ENCODE peak calls at places on chromosomes 16 and 17, in seven cellular contexts. D is PC-3, K is BE2C, J is ovary, B is GM23338, U is upper lobe of right lung, P is IMR-90. L is an unnamed sample.
A peak's percentile ranks its signal among the peaks of the same experiment; 100 is the strongest.

GRCh38 chr17:14311979-14312378 is 11.1 kb downstream of the HS3ST3B1 start:
- DNase-seq in D (no peak), K (no peak), J (no peak), B (no peak), U (no peak), P (no peak), L (no peak)

GRCh38 chr16:74107795-74108610 is 188.6 kb upstream of the PSMD7 start:
- DNase-seq in D (peak; percentile 56), K (peak; percentile 63), J (no peak), B (peak; percentile 87), U (no peak), P (peak; percentile 2), L (peak; percentile 76)

GRCh38 chr17:72259977-72260376 is 139.2 kb downstream of the SOX9 start:
- DNase-seq in D (no peak), K (no peak), J (no peak), B (no peak), U (no peak), P (no peak), L (no peak)

GRCh38 chr17:7252176-7253043 is at the start of gene ELP5:
- DNase-seq in D (peak; percentile 86), K (peak; percentile 90), J (peak; percentile 96), B (peak; percentile 97), U (peak; percentile 97), P (peak; percentile 94), L (peak; percentile 84)

GRCh38 chr17:55433629-55434422 is 12.2 kb upstream of the MMD start:
- DNase-seq in D (peak; percentile 99), K (no peak), J (no peak), B (no peak), U (no peak), P (peak; percentile 96), L (peak; percentile 96)

GRCh38 chr17:27319536-27320221 is 25.8 kb downstream of the WSB1 start:
- DNase-seq in D (no peak), K (peak; percentile 18), J (peak; percentile 55), B (no peak), U (peak; percentile 81), P (peak; percentile 48), L (no peak)

GRCh38 chr17:41654134-41654907 is 29.9 kb upstream of the KRT17 start:
- DNase-seq in D (peak; percentile 90), K (no peak), J (no peak), B (peak; percentile 45), U (peak; percentile 92), P (no peak), L (peak; percentile 99)

GRCh38 chr17:38357488-38358123 is 6.0 kb downstream of the SOCS7 start:
- DNase-seq in D (no peak), K (no peak), J (no peak), B (no peak), U (no peak), P (no peak), L (no peak)

GRCh38 chr17:7356072-7356549 is 1.2 kb downstream of the TMEM95 start:
- DNase-seq in D (peak; percentile 83), K (peak; percentile 77), J (peak; percentile 76), B (peak; percentile 97), U (peak; percentile 94), P (peak; percentile 53), L (peak; percentile 82)

GRCh38 chr16:1106659-1107058 is 10.6 kb upstream of the C1QTNF8 start:
- DNase-seq in D (no peak), K (no peak), J (no peak), B (no peak), U (no peak), P (no peak), L (no peak)

GRCh38 chr16:80113876-80114574 is 426.8 kb upstream of the DYNLRB2 start:
- DNase-seq in D (no peak), K (no peak), J (peak; percentile 16), B (no peak), U (no peak), P (no peak), L (no peak)

GRCh38 chr17:79986441-79987186 is 49.1 kb downstream of the TBC1D16 start:
- DNase-seq in D (no peak), K (no peak), J (peak; percentile 90), B (no peak), U (no peak), P (peak; percentile 67), L (no peak)

GRCh38 chr17:68957944-68958343 is 2.8 kb upstream of the ABCA8 start:
- DNase-seq in D (no peak), K (no peak), J (no peak), B (no peak), U (no peak), P (no peak), L (no peak)

GRCh38 chr17:51164911-51165679 is 1.1 kb upstream of the NME2 start:
- DNase-seq in D (no peak), K (peak; percentile 69), J (no peak), B (peak; percentile 43), U (no peak), P (no peak), L (no peak)

GRCh38 chr17:81251943-81252301 is 12.8 kb downstream of the NDUFAF8 start:
- DNase-seq in D (no peak), K (peak; percentile 84), J (no peak), B (no peak), U (no peak), P (no peak), L (no peak)

GRCh38 chr17:17191961-17192381 is 14.2 kb downstream of the PLD6 start:
- DNase-seq in D (no peak), K (no peak), J (no peak), B (no peak), U (no peak), P (peak; percentile 18), L (no peak)
- TF ChIP-seq CTCF in D (no peak), K (no peak), J (no peak), B (no peak), U (no peak), P (no peak), L (no peak)

DNA sequence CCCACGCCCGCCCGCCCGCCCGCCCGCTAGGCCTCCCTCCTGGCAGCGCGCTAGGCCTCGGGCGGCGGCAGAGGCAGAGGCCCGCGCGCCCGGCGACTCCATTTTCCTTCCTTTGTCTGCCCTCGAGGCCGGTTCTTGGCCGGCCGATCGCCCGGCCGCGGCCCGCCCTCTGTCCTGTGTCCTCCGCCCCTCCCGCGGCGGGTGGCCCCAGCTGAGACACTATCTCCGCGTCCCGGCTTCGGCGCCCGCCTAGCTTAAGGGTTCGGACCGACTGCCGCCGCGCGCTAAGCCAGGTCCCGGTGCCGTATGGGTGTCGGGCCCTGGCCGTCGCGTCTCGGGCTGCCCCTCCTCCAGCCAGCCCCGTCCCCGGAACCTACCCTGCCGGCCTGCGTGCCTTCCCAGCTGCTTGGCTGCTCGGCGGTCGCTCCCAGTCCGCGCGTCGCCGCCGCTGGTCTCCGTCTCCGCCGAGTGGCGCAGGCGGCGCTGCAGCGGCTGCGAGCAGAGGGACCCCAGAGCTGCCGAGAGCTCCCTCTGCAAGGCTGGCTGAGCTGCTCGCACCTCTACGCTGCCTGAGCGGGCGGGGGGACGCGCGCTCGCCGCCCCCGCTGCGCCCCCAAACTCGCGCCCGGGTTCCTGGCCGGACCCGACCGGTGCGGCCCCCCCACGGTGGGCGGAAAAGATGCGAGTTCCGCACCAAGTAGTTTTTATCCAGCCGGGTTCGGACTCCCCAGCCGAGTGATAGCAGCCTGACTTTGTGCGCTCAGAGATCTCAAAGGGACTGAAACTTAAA is 787 bp downstream of the CTCF start:
- DNase-seq in D (peak; percentile 22), K (peak; percentile 82), J (peak; percentile 57), B (peak; percentile 74), U (peak; percentile 86), P (peak; percentile 33), L (peak; percentile 18)
- TF ChIP-seq CTCF in D (peak; percentile 21), K (peak; percentile 26), J (no peak), B (peak; percentile 46), U (peak; percentile 20), P (peak; percentile 36), L (peak; percentile 37)

GRCh38 chr16:83934684-83934977 is 18.4 kb upstream of the OSGIN1 start:
- DNase-seq in D (no peak), K (no peak), J (no peak), B (no peak), U (no peak), P (no peak), L (no peak)

GRCh38 chr16:83933885-83934683 is 19.0 kb upstream of the OSGIN1 start:
- DNase-seq in D (no peak), K (no peak), J (no peak), B (no peak), U (no peak), P (peak; percentile 67), L (no peak)

GRCh38 chr16:83931556-83931955 is 21.5 kb upstream of the OSGIN1 start:
- DNase-seq in D (no peak), K (no peak), J (no peak), B (no peak), U (no peak), P (no peak), L (no peak)

GRCh38 chr16:83932304-83932703 is 20.7 kb upstream of the OSGIN1 start:
- DNase-seq in D (no peak), K (no peak), J (no peak), B (no peak), U (no peak), P (no peak), L (no peak)

GRCh38 chr16:83932955-83933673 is 19.9 kb upstream of the OSGIN1 start:
- DNase-seq in D (no peak), K (no peak), J (no peak), B (no peak), U (no peak), P (peak; percentile 66), L (no peak)
- TF ChIP-seq CTCF in D (no peak), K (no peak), J (no peak), B (no peak), U (no peak), P (no peak), L (no peak)

DNA sequence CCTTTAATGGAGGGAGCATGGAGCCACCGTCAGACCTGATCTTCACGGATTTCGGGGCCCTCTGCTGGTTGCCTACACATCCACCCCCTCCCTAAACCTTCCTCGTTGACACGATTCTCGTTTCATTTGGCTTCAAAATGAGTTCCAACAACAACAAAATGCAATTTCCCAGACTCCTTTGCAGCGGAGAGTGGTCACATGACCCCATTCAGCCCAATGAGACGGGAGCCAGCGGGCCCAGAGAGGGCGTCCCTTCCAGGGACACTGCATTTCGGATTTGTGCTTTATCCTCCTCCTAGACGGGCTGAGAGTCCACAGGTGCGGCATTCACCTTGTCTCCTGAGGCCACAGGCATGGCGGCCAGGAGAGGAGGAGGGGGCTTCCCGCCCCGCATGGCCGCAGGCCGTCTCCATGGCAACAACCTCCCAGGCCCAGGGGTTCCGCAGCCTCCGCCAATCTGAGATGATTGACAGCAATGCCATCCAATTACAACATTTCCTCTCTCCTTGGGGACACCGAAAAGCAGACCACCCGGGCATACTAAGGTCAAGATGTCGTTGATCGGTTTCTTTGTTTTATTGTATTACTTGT is 259.8 kb downstream of the C16orf95 start:
- DNase-seq in D (no peak), K (no peak), J (no peak), B (peak; percentile 71), U (no peak), P (no peak), L (no peak)
- TF ChIP-seq CTCF in D (peak; percentile 43), K (no peak), J (no peak), B (peak; percentile 56), U (no peak), P (peak; percentile 10), L (no peak)

DNA sequence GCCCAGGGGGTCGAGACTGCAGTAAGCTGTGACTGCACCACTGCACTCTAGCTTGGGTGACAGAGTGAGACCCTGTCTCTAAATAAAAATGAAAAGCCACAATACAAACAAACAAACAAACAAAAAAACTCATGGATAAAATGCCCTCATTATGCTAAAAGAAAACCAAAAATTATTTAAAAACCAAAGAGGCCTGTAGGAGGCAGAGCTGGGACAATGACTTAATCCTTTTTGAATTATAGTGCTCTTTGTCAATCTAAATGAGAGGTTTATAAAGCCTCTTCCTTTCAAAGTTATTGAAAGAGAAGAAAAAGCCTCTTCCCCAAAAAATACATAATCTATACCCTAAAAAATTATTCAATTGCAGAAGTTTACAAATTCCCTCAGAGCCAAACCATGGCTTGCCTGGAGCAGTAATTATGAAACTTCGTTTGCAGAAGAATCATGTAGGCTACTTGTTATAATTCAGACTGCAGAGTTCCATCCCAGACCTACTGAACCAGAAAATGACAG is 18.5 kb downstream of the CRLF3 start:
- DNase-seq in D (no peak), K (no peak), J (no peak), B (no peak), U (no peak), P (no peak), L (no peak)
- TF ChIP-seq CTCF in D (peak; percentile 34), K (no peak), J (no peak), B (no peak), U (peak; percentile 30), P (peak; percentile 16), L (no peak)

L was measured in bronchial epithelial cell.